ENCODE peak calls at places on chromosome 21, in six cellular contexts. T is CD8-positive, alpha-beta T cell; X is left ventricle myocardium inferior; W is heart right ventricle; A is NCI-H1417; Y is H7. U is an unnamed sample.

GRCh38 chr21:23307065-23307464 is 2300.2 kb downstream of the MRPL39 start:
- DNase-seq in T (no peak), X (no peak), W (no peak), A (no peak), Y (no peak), U (no peak)

GRCh38 chr21:39123375-39123774 is 59.9 kb downstream of the PSMG1 start:
- DNase-seq in T (no peak), X (no peak), W (no peak), A (no peak), Y (no peak), U (no peak)

GRCh38 chr21:41168391-41169257 is 664 bp downstream of the BACE2 start:
- DNase-seq in T (no peak), X (peak), W (peak), A (no peak), Y (peak), U (peak)

GRCh38 chr21:8993284-8993942 is 1528.0 kb upstream of the TPTE start:
- DNase-seq in T (no peak), X (no peak), W (no peak), A (no peak), Y (no peak), U (peak)

GRCh38 chr21:14548751-14549150 is 2.6 kb upstream of the SAMSN1 start:
- DNase-seq in T (no peak), X (no peak), W (no peak), A (no peak), Y (no peak), U (no peak)

GRCh38 chr21:29077651-29078090 is 4.2 kb upstream of the CCT8 start:
- DNase-seq in T (no peak), X (no peak), W (no peak), A (peak), Y (no peak), U (peak)

GRCh38 chr21:33940846-33941245 is 25.2 kb upstream of the ATP5PO start:
- DNase-seq in T (no peak), X (no peak), W (no peak), A (no peak), Y (no peak), U (no peak)

GRCh38 chr21:46626536-46627302 is 8.8 kb upstream of the PRMT2 start:
- DNase-seq in T (peak), X (no peak), W (no peak), A (no peak), Y (no peak), U (no peak)

GRCh38 chr21:46294647-46295176 is 8.6 kb downstream of the YBEY start:
- DNase-seq in T (no peak), X (peak), W (no peak), A (no peak), Y (peak), U (no peak)

GRCh38 chr21:44443891-44444285 is 11.4 kb upstream of the LRRC3 start:
- DNase-seq in T (no peak), X (peak), W (peak), A (no peak), Y (peak), U (no peak)

GRCh38 chr21:34915364-34915834 is 133.7 kb downstream of the RUNX1 start:
- DNase-seq in T (no peak), X (no peak), W (no peak), A (no peak), Y (no peak), U (no peak)

GRCh38 chr21:30194701-30195299 is 21.1 kb downstream of the CLDN8 start:
- DNase-seq in T (no peak), X (no peak), W (no peak), A (no peak), Y (peak), U (peak)

GRCh38 chr21:32055305-32055704 is 182.5 kb downstream of the HUNK start:
- DNase-seq in T (no peak), X (no peak), W (no peak), A (no peak), Y (no peak), U (no peak)

GRCh38 chr21:42575111-42575510 is 61.5 kb downstream of the SLC37A1 start:
- DNase-seq in T (no peak), X (no peak), W (no peak), A (no peak), Y (no peak), U (no peak)

GRCh38 chr21:24428539-24429186 is 1178.6 kb downstream of the MRPL39 start:
- DNase-seq in T (no peak), X (no peak), W (no peak), A (no peak), Y (no peak), U (no peak)